ENCODE peak calls at places on chromosomes 16 and 17, in ten cellular contexts. X, Y, V, J, K, C, G, Q, O and I are unnamed samples.

GRCh38 chr16:87635541-87636049 is 33.3 kb downstream of the JPH3 start:
- DNase-seq in X (peak; percentile 68), Y (peak; percentile 47), V (no peak), J (peak; percentile 55), K (peak; percentile 15), C (peak; percentile 89), G (peak; percentile 91), Q (peak; percentile 82), O (peak; percentile 89), I (peak; percentile 59)

GRCh38 chr17:2903193-2903974 is 107.1 kb downstream of the RAP1GAP2 start:
- DNase-seq in X (no peak), Y (peak; percentile 17), V (no peak), J (no peak), K (no peak), C (no peak), G (no peak), Q (no peak), O (no peak), I (no peak)

GRCh38 chr17:18027280-18027679 is 11.7 kb downstream of the ATPAF2 start:
- DNase-seq in X (no peak), Y (no peak), V (no peak), J (no peak), K (no peak), C (no peak), G (no peak), Q (no peak), O (no peak), I (no peak)

GRCh38 chr17:48530887-48531272 is at the start of gene HOXB1:
- DNase-seq in X (peak; percentile 63), Y (no peak), V (no peak), J (no peak), K (no peak), C (no peak), G (no peak), Q (no peak), O (no peak), I (no peak)

GRCh38 chr16:20107086-20107485 is 33.4 kb upstream of the GPR139 start:
- DNase-seq in X (no peak), Y (no peak), V (no peak), J (no peak), K (no peak), C (no peak), G (no peak), Q (no peak), O (no peak), I (no peak)

GRCh38 chr16:87693827-87694226 is 72.0 kb downstream of the KLHDC4 start:
- DNase-seq in X (no peak), Y (no peak), V (no peak), J (no peak), K (no peak), C (no peak), G (no peak), Q (no peak), O (no peak), I (no peak)

GRCh38 chr17:17120294-17120693 is 78.0 kb downstream of the MPRIP start:
- DNase-seq in X (no peak), Y (no peak), V (no peak), J (peak; percentile 11), K (no peak), C (no peak), G (no peak), Q (no peak), O (no peak), I (no peak)

GRCh38 chr16:30120340-30121105 is 2.5 kb downstream of the MAPK3 start:
- DNase-seq in X (no peak), Y (no peak), V (no peak), J (no peak), K (no peak), C (no peak), G (no peak), Q (no peak), O (no peak), I (no peak)

GRCh38 chr16:56366945-56367344 is 58.4 kb downstream of the AMFR start:
- DNase-seq in X (no peak), Y (no peak), V (no peak), J (no peak), K (no peak), C (no peak), G (no peak), Q (no peak), O (no peak), I (no peak)

GRCh38 chr17:28173071-28173561 is 130.6 kb downstream of the NLK start:
- DNase-seq in X (no peak), Y (no peak), V (no peak), J (peak; percentile 80), K (peak; percentile 76), C (no peak), G (no peak), Q (no peak), O (no peak), I (no peak)

GRCh38 chr16:13543850-13544249 is 376.1 kb upstream of the ERCC4 start:
- DNase-seq in X (no peak), Y (no peak), V (no peak), J (no peak), K (no peak), C (no peak), G (no peak), Q (no peak), O (no peak), I (no peak)

GRCh38 chr16:58467915-58468314 is 32.0 kb upstream of the NDRG4 start:
- DNase-seq in X (no peak), Y (no peak), V (no peak), J (no peak), K (no peak), C (no peak), G (no peak), Q (no peak), O (no peak), I (no peak)

GRCh38 chr16:52309761-52310416 is 237.1 kb downstream of the TOX3 start:
- DNase-seq in X (no peak), Y (no peak), V (no peak), J (no peak), K (no peak), C (no peak), G (no peak), Q (no peak), O (no peak), I (no peak)

GRCh38 chr16:46693598-46693997 is 4.1 kb downstream of the ORC6 start:
- DNase-seq in X (no peak), Y (no peak), V (no peak), J (no peak), K (no peak), C (no peak), G (no peak), Q (no peak), O (no peak), I (no peak)

GRCh38 chr17:6561446-6561845 is 5.1 kb upstream of the PITPNM3 start:
- DNase-seq in X (no peak), Y (no peak), V (no peak), J (no peak), K (no peak), C (no peak), G (no peak), Q (no peak), O (no peak), I (no peak)

GRCh38 chr17:12512712-12513355 is 152.9 kb upstream of the MYOCD start:
- DNase-seq in X (no peak), Y (no peak), V (no peak), J (no peak), K (no peak), C (no peak), G (no peak), Q (no peak), O (no peak), I (no peak)

GRCh38 chr16:57096793-57097192 is 4.4 kb downstream of the CPNE2 start:
- DNase-seq in X (no peak), Y (no peak), V (no peak), J (no peak), K (no peak), C (no peak), G (no peak), Q (no peak), O (no peak), I (no peak)

GRCh38 chr16:70529051-70529777 is 5.6 kb downstream of the SF3B3 start:
- DNase-seq in X (no peak), Y (peak; percentile 36), V (no peak), J (peak; percentile 27), K (peak; percentile 69), C (peak; percentile 62), G (peak; percentile 46), Q (no peak), O (peak; percentile 63), I (peak; percentile 15)

GRCh38 chr17:70089513-70090148 is 14.6 kb downstream of the KCNJ16 start:
- DNase-seq in X (no peak), Y (no peak), V (no peak), J (no peak), K (no peak), C (no peak), G (peak; percentile 42), Q (no peak), O (no peak), I (no peak)

GRCh38 chr17:2138768-2139167 is 83.9 kb downstream of the HIC1 start:
- DNase-seq in X (no peak), Y (peak; percentile 34), V (peak; percentile 42), J (peak; percentile 52), K (peak; percentile 50), C (no peak), G (peak; percentile 79), Q (no peak), O (peak; percentile 64), I (no peak)

GRCh38 chr17:77257169-77257568 is 116.4 kb downstream of the SEC14L1 start:
- DNase-seq in X (no peak), Y (no peak), V (no peak), J (no peak), K (no peak), C (no peak), G (no peak), Q (no peak), O (no peak), I (no peak)

GRCh38 chr16:50517450-50518252 is 30.5 kb upstream of the NKD1 start:
- DNase-seq in X (no peak), Y (no peak), V (no peak), J (no peak), K (no peak), C (no peak), G (no peak), Q (no peak), O (no peak), I (no peak)
- TF ChIP-seq MAX in X (no peak), Y (no peak), V (no peak), J (no peak), K (no peak), C (no peak), G (no peak), Q (no peak), O (no peak), I (no peak)

GRCh38 chr16:89115216-89115949 is 21.7 kb downstream of the ACSF3 start:
- DNase-seq in X (no peak), Y (no peak), V (peak; percentile 67), J (peak; percentile 65), K (peak; percentile 37), C (no peak), G (no peak), Q (no peak), O (peak; percentile 98), I (no peak)
- TF ChIP-seq MAX in X (no peak), Y (no peak), V (peak; percentile 78), J (peak; percentile 97), K (peak; percentile 64), C (no peak), G (no peak), Q (no peak), O (peak; percentile 99), I (no peak)

GRCh38 chr17:44112284-44113280 is 10.9 kb downstream of the HDAC5 start:
- DNase-seq in X (no peak), Y (peak; percentile 60), V (no peak), J (peak; percentile 46), K (no peak), C (no peak), G (no peak), Q (no peak), O (no peak), I (no peak)
- TF ChIP-seq MAX in X (no peak), Y (peak; percentile 16), V (no peak), J (no peak), K (no peak), C (no peak), G (no peak), Q (no peak), O (no peak), I (no peak)

GRCh38 chr17:15403276-15403939 is 62.0 kb upstream of the TEKT3 start:
- DNase-seq in X (no peak), Y (no peak), V (no peak), J (no peak), K (no peak), C (no peak), G (no peak), Q (no peak), O (no peak), I (no peak)
- TF ChIP-seq MAX in X (no peak), Y (no peak), V (no peak), J (no peak), K (no peak), C (no peak), G (no peak), Q (no peak), O (no peak), I (no peak)